ENCODE peak calls at places on chromosomes 7 and 10, in ten cellular contexts. E is foreskin keratinocyte; Q is hippocampal formation; Z is T-helper 9 cell; G is stimulated activated naive CD4-positive, alpha-beta T cell; D is midbrain; H is stimulated activated CD4-positive, alpha-beta T cell treated with anti-CD3 and anti-CD28 coated beads, Interleukin-1b, Interleukin-23, amount 100 ng/mL, for 4 hours; A is fibroblast of mammary gland; V is non-pigmented ciliary epithelial cell; P is NCI-H1092. J is an unnamed sample.

GRCh38 chr7:89001306-89001705 is 205.8 kb upstream of the TEX47 start:
- DNase-seq in V (no peak), Q (no peak), Z (no peak), P (no peak), E (peak), H (no peak), G (no peak), D (no peak), A (no peak), J (no peak)

GRCh38 chr10:49598986-49599385 is 11.1 kb upstream of the SLC18A3 start:
- DNase-seq in E (peak), P (no peak), Z (no peak), A (no peak), D (no peak), G (no peak), V (no peak), H (no peak), Q (no peak), J (no peak)

GRCh38 chr7:50349399-50349798 is 44.9 kb downstream of the IKZF1 start:
- DNase-seq in P (no peak), A (no peak), E (no peak), V (no peak), G (no peak), Z (no peak), D (no peak), Q (no peak), H (no peak), J (no peak)

GRCh38 chr10:5833814-5834213 is 20.6 kb upstream of the GDI2 start:
- DNase-seq in P (no peak), V (no peak), A (no peak), H (no peak), Z (no peak), Q (no peak), G (no peak), E (no peak), D (no peak), J (no peak)

GRCh38 chr7:55366461-55367138 is 1.5 kb downstream of the LANCL2 start:
- DNase-seq in G (no peak), H (peak), P (no peak), E (no peak), V (no peak), Z (no peak), A (no peak), D (no peak), Q (no peak), J (no peak)

GRCh38 chr10:86413046-86413728 is 46.6 kb upstream of the GRID1 start:
- DNase-seq in E (no peak), H (no peak), G (no peak), Z (no peak), D (no peak), V (no peak), P (no peak), Q (no peak), A (no peak), J (no peak)

GRCh38 chr10:124385627-124386185 is 33.0 kb downstream of the OAT start:
- DNase-seq in E (no peak), Z (no peak), Q (no peak), H (no peak), A (no peak), P (no peak), D (no peak), G (no peak), V (no peak), J (no peak)

GRCh38 chr10:132707121-132707775 is 78.7 kb downstream of the NKX6-2 start:
- DNase-seq in Q (no peak), G (no peak), V (no peak), H (no peak), D (no peak), Z (no peak), E (no peak), A (no peak), P (no peak), J (no peak)

GRCh38 chr7:84877943-84878595 is 308.8 kb downstream of the SEMA3D start:
- DNase-seq in G (no peak), A (no peak), Z (no peak), Q (no peak), D (no peak), E (no peak), H (no peak), P (no peak), V (no peak), J (no peak)

GRCh38 chr10:122478971-122479370 is 17.6 kb downstream of the HTRA1 start:
- DNase-seq in D (peak), V (no peak), Q (peak), Z (no peak), P (no peak), A (no peak), E (no peak), G (no peak), H (no peak), J (no peak)